ENCODE peak calls at places on chromosomes 16 and 17, in nine cellular contexts. Y, O, R, M, E, A, P, B and L are unnamed samples. For H3K4me1, the result is how much of the 10 kb centered on the place peaks cover.

GRCh38 chr16:57562669-57563486 is 20.4 kb downstream of the ADGRG5 start:
- DNase-seq in Y (no peak), O (no peak), R (no peak), M (peak), E (no peak), A (no peak), P (no peak), B (no peak), L (no peak)

GRCh38 chr17:37742762-37743611 is 1.9 kb downstream of the HNF1B start:
- DNase-seq in Y (no peak), O (no peak), R (no peak), M (no peak), E (peak), A (no peak), P (no peak), B (no peak), L (no peak)

GRCh38 chr17:4516740-4517139 is 18.1 kb downstream of the SPNS2 start:
- DNase-seq in Y (no peak), O (peak), R (no peak), M (no peak), E (no peak), A (no peak), P (no peak), B (no peak), L (no peak)

GRCh38 chr16:54921229-54921824 is 9.3 kb upstream of the IRX5 start:
- DNase-seq in Y (no peak), O (peak), R (no peak), M (no peak), E (no peak), A (no peak), P (no peak), B (no peak), L (no peak)

GRCh38 chr17:30913955-30914354 is 7.8 kb upstream of the ADAP2 start:
- DNase-seq in Y (no peak), O (no peak), R (no peak), M (peak), E (no peak), A (no peak), P (no peak), B (no peak), L (no peak)

GRCh38 chr16:75761111-75761510 is 34.8 kb upstream of the CPHXL start:
- DNase-seq in Y (no peak), O (peak), R (no peak), M (no peak), E (no peak), A (no peak), P (no peak), B (no peak), L (no peak)

GRCh38 chr16:66189951-66190350 is 176.5 kb upstream of the CDH5 start:
- DNase-seq in Y (no peak), O (peak), R (no peak), M (no peak), E (no peak), A (no peak), P (no peak), B (no peak), L (no peak)

GRCh38 chr16:27241658-27242057 is 26.9 kb downstream of the NSMCE1 start:
- DNase-seq in Y (peak), O (no peak), R (no peak), M (no peak), E (no peak), A (peak), P (no peak), B (no peak), L (no peak)

GRCh38 chr17:39994448-39994847 is 13.8 kb downstream of the PSMD3 start:
- DNase-seq in Y (no peak), O (no peak), R (no peak), M (no peak), E (no peak), A (no peak), P (no peak), B (no peak), L (no peak)

GRCh38 chr16:11632455-11632921 is 35.8 kb upstream of the SNN start:
- DNase-seq in Y (peak), O (peak), R (peak), M (peak), E (peak), A (peak), P (no peak), B (peak), L (no peak)

GRCh38 chr16:5965321-5965720 is 867.7 kb upstream of the EEF2KMT start:
- DNase-seq in Y (no peak), O (no peak), R (no peak), M (no peak), E (no peak), A (no peak), P (no peak), B (no peak), L (no peak)

GRCh38 chr17:12290207-12290606 is 269.5 kb downstream of the MAP2K4 start:
- DNase-seq in Y (no peak), O (no peak), R (no peak), M (peak), E (no peak), A (no peak), P (no peak), B (no peak), L (no peak)

GRCh38 chr17:7923290-7923628 is 6.4 kb downstream of the KCNAB3 start:
- DNase-seq in Y (no peak), O (no peak), R (no peak), M (peak), E (no peak), A (no peak), P (no peak), B (no peak), L (no peak)
- H3K4me3 ChIP-seq in Y (peak), O (peak), R (peak), M (no peak), E (no peak), A (peak), P (peak), B (peak), L (peak)

DNA sequence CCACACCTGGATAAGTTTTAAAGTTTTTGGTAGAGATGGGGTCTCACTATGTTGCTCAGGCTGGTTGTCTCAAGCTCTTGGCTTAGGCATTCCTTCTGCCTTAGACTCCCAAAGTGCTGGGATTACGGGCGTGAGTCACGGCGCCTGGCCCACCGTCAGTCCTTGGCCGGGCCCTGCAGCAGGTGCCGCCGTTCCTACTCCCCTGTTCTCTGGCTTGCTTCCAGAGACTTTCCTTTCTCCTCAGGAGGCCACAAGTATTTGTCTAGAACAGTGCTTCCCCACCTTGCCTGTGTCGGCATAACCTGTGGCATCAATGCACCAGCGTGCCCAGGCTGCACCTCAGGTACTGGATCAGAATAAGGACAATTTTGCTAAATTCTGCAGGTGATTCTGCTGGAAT is 3.0 kb upstream of the MGAT5B start:
- DNase-seq in Y (no peak), O (no peak), R (no peak), M (no peak), E (no peak), A (no peak), P (no peak), B (no peak), L (no peak)
- H3K4me1 ChIP-seq in Y (under half), O (under half), R (under half), M (under half), E (under half), A (under half), P (under half), B (under half), L (under half)

DNA sequence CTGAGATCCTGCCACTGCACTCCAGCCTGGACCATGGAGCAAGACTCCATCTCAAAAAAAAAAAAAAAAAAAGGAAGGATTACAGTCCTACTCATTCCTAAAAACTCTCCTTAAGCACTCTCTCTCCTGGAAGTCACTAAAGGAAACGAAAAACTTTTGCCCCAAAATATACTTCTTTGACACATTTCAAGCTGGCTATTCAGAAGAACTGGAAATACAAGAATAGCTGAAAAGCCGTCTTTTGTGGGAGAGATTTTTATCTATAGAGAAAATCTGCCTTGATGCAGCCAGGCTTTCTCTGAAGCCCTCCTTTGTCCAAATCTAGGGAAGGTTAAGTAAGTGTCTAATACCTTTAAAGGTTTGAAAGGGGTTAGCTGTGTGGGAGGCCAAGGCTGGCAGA is 16.9 kb upstream of the MARVELD3 start:
- DNase-seq in Y (no peak), O (no peak), R (no peak), M (no peak), E (no peak), A (no peak), P (no peak), B (no peak), L (no peak)
- H3K27ac ChIP-seq in Y (no peak), O (no peak), R (no peak), M (no peak), E (no peak), A (no peak), P (no peak), B (no peak), L (no peak)

GRCh38 chr16:89434490-89434889 is 55.9 kb downstream of the ANKRD11 start:
- DNase-seq in Y (no peak), O (no peak), R (no peak), M (no peak), E (no peak), A (no peak), P (no peak), B (no peak), L (no peak)

GRCh38 chr16:89435051-89435450 is 55.3 kb downstream of the ANKRD11 start:
- DNase-seq in Y (no peak), O (no peak), R (no peak), M (no peak), E (no peak), A (no peak), P (no peak), B (no peak), L (no peak)

GRCh38 chr16:89437991-89438390 is 52.4 kb downstream of the ANKRD11 start:
- DNase-seq in Y (no peak), O (no peak), R (peak), M (no peak), E (no peak), A (no peak), P (no peak), B (no peak), L (no peak)

GRCh38 chr16:89437251-89437987 is 52.9 kb downstream of the ANKRD11 start:
- DNase-seq in Y (no peak), O (no peak), R (no peak), M (no peak), E (no peak), A (no peak), P (no peak), B (no peak), L (no peak)

DNA sequence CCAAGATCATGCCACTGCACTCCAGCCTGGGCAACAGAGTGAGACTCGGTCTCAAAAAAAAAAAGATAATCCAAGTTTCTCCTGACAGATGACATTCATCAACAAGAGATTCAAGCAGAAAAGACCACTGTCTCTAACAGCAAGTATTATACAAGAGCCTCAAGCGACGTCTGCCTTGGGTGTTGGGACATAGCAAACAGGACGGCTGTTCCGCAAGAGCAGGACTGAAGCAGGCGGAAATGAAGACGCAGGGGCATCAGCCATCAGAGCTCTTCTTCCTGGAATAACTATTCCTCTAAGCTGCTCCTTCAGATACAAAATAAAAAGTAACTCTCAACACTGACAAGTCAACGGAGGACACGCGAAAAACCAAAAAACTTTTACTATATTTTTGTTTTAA is 54.0 kb downstream of the ANKRD11 start:
- DNase-seq in Y (no peak), O (no peak), R (no peak), M (no peak), E (no peak), A (peak), P (no peak), B (no peak), L (no peak)
- H3K4me3 ChIP-seq in Y (no peak), O (no peak), R (no peak), M (no peak), E (no peak), A (no peak), P (no peak), B (no peak), L (no peak)

GRCh38 chr16:2520097-2520783 is at the start of gene AMDHD2:
- DNase-seq in Y (peak), O (peak), R (peak), M (peak), E (peak), A (peak), P (peak), B (peak), L (peak)

GRCh38 chr16:2519711-2520080 is 475 bp upstream of the AMDHD2 start:
- DNase-seq in Y (no peak), O (no peak), R (no peak), M (no peak), E (no peak), A (peak), P (no peak), B (peak), L (no peak)

GRCh38 chr16:2523801-2524231 is 3.6 kb downstream of the AMDHD2 start:
- DNase-seq in Y (no peak), O (no peak), R (peak), M (no peak), E (no peak), A (no peak), P (no peak), B (no peak), L (no peak)

GRCh38 chr16:2518823-2519710 is 1.1 kb upstream of the AMDHD2 start:
- DNase-seq in Y (peak), O (no peak), R (no peak), M (no peak), E (no peak), A (peak), P (peak), B (no peak), L (no peak)

GRCh38 chr16:2520784-2521577 is 810 bp downstream of the AMDHD2 start:
- DNase-seq in Y (peak), O (no peak), R (no peak), M (no peak), E (peak), A (peak), P (peak), B (peak), L (no peak)
- H3K4me1 ChIP-seq in Y (under half), O (under half), R (under half), M (under half), E (under half), A (half or more), P (under half), B (under half), L (under half)

DNA sequence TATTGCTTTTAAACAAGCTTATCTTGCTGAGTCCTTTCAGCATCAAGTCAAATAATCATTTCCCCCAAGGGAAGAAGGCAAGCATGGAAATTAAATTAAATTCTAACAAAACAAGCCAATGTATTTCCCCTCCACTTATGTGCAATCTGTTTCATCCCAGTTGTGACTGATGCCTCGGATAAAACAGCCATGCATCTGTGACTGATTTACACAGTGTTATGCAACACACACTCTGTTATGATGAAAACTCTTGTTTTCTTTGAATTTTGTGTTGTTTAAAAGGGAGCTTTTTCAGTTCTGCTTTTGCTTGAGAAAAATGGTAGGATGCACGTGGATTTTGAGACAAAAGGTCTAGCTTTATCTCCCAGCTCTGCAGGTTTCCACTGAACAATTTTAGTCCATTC is 32.6 kb downstream of the TMEM100 start:
- DNase-seq in Y (no peak), O (peak), R (no peak), M (no peak), E (no peak), A (no peak), P (no peak), B (no peak), L (no peak)
- H3K27ac ChIP-seq in Y (no peak), O (no peak), R (no peak), M (no peak), E (peak), A (no peak), P (no peak), B (no peak), L (no peak)